ENCODE peak calls at places on chromosomes 4 and X, in six cellular contexts. A is A673; W is MCF 10A; E is H9; O is stimulated activated CD8-positive, alpha-beta memory T cell treated with anti-CD3 and anti-CD28 coated beads, Interleukin-7, amount 100 ng/mL, for 24 hours; U is dorsolateral prefrontal cortex. N is an unnamed sample.

GRCh38 chrX:27883468-27884092 is 75.8 kb downstream of the MAGEB10 start:
- DNase-seq in O (no peak), E (no peak), A (no peak), U (no peak), W (no peak), N (no peak)

GRCh38 chrX:43720961-43721360 is 64.9 kb downstream of the MAOA start:
- DNase-seq in A (no peak), U (no peak), W (no peak), O (no peak), E (no peak), N (no peak)

GRCh38 chr4:81084029-81084428 is 53.5 kb downstream of the BMP3 start:
- DNase-seq in E (no peak), A (no peak), W (peak), O (no peak), U (no peak), N (no peak)

GRCh38 chr4:80138556-80139538 is 58.5 kb upstream of the PRDM8 start:
- DNase-seq in W (peak), U (no peak), E (no peak), A (no peak), O (no peak), N (no peak)

GRCh38 chrX:39418132-39418935 is 617.1 kb downstream of the MID1IP1 start:
- DNase-seq in O (no peak), U (no peak), E (no peak), W (no peak), A (peak), N (no peak)

GRCh38 chrX:81662381-81662780 is 460.5 kb downstream of the SH3BGRL start:
- DNase-seq in O (no peak), W (peak), E (no peak), U (no peak), A (no peak), N (no peak)

GRCh38 chr4:165537028-165537648 is 158.3 kb downstream of the CPE start:
- DNase-seq in W (peak), U (no peak), A (peak), O (no peak), E (no peak), N (no peak)

GRCh38 chr4:32962100-32962499 is 2241.9 kb downstream of the PCDH7 start:
- DNase-seq in U (no peak), O (no peak), W (peak), A (no peak), E (no peak), N (no peak)

GRCh38 chr4:30837131-30837539 is 117.0 kb downstream of the PCDH7 start:
- DNase-seq in A (peak), E (no peak), O (no peak), W (peak), U (no peak), N (no peak)

GRCh38 chrX:72268601-72269365 is 8.3 kb downstream of the RPS4X start:
- DNase-seq in A (peak), E (no peak), U (no peak), O (no peak), W (no peak), N (no peak)

GRCh38 chrX:49627030-49627777 is 28.4 kb downstream of the GAGE1 start:
- DNase-seq in A (peak), E (peak), W (no peak), O (no peak), U (no peak), N (no peak)

GRCh38 chrX:119503484-119503861 is 35.2 kb downstream of the SLC25A5 start:
- DNase-seq in A (no peak), O (no peak), U (no peak), W (peak), E (no peak), N (no peak)

GRCh38 chrX:150205011-150205410 is 158.1 kb upstream of the MAMLD1 start:
- DNase-seq in O (no peak), E (no peak), U (no peak), A (no peak), W (peak), N (no peak)

GRCh38 chrX:13750204-13750603 is 15.7 kb downstream of the OFD1 start:
- DNase-seq in W (peak), U (no peak), O (no peak), A (peak), E (no peak), N (no peak)

GRCh38 chr4:39303871-39304270 is 62.3 kb downstream of the RFC1 start:
- DNase-seq in W (no peak), O (no peak), A (no peak), E (no peak), U (no peak), N (no peak)

GRCh38 chrX:45847966-45848365 is 647.3 kb upstream of the DIPK2B start:
- DNase-seq in A (no peak), O (no peak), U (no peak), W (no peak), E (no peak), N (no peak)

GRCh38 chr4:144583658-144584057 is 62.3 kb upstream of the HHIP start:
- DNase-seq in U (no peak), O (no peak), A (no peak), E (no peak), W (peak), N (no peak)

GRCh38 chr4:26020083-26020668 is 106.2 kb downstream of the SMIM20 start:
- DNase-seq in U (no peak), A (no peak), W (peak), O (no peak), E (no peak), N (no peak)

GRCh38 chr4:11424000-11424399 is 4.7 kb downstream of the HS3ST1 start:
- DNase-seq in A (peak), W (peak), E (peak), O (no peak), U (no peak), N (no peak)

GRCh38 chr4:46444318-46444717 is 54.4 kb upstream of the GABRA2 start:
- DNase-seq in U (no peak), A (no peak), O (no peak), E (no peak), W (peak), N (no peak)

GRCh38 chr4:184282895-184283654 is 65.4 kb upstream of the ENPP6 start:
- DNase-seq in E (no peak), U (no peak), A (no peak), W (no peak), O (no peak), N (no peak)

GRCh38 chr4:137474711-137475301 is 57.5 kb downstream of the PCDH18 start:
- DNase-seq in O (no peak), W (peak), E (no peak), A (peak), U (no peak), N (no peak)

GRCh38 chr4:80184791-80185756 is 12.2 kb upstream of the PRDM8 start:
- DNase-seq in W (no peak), E (peak), O (no peak), U (peak), A (no peak), N (no peak)

GRCh38 chr4:53656421-53656981 is 65.2 kb upstream of the LNX1 start:
- DNase-seq in U (no peak), A (no peak), W (peak), E (no peak), O (no peak), N (no peak)

GRCh38 chr4:21102667-21103066 is 402.4 kb downstream of the PACRGL start:
- DNase-seq in E (no peak), U (no peak), O (no peak), W (no peak), A (no peak), N (no peak)

GRCh38 chr4:53987761-53988171 is 76.6 kb downstream of the CHIC2 start:
- DNase-seq in W (peak), U (no peak), E (no peak), O (no peak), A (no peak), N (no peak)

N was measured in omental fat pad.